ENCODE peak calls at places on chromosomes 4 and X, in nine cellular contexts. Y is activated CD4-positive, alpha-beta memory T cell treated with anti-CD3 and anti-CD28 coated beads, Interleukin-2, amount 10 ng/mL, durations not matched to agents 7 days and 5 days; N is OCI-LY7; S is endodermal cell; M is epithelial cell of esophagus; F is WTC11; P is cardiac muscle cell; V is RPMI8226; B is smooth muscle cell of the brain vasculature. E is an unnamed sample.

GRCh38 chrX:151814767-151815166 is 80.2 kb downstream of the CNGA2 start:
- DNase-seq in B (no peak), F (no peak), S (no peak), M (no peak), V (no peak), Y (no peak), N (no peak), P (no peak), E (no peak)

GRCh38 chr4:98148856-98149255 is 5.6 kb upstream of the STPG2 start:
- DNase-seq in P (no peak), V (no peak), B (no peak), F (no peak), S (no peak), Y (no peak), M (peak; percentile 14), N (no peak), E (no peak)

GRCh38 chrX:47214435-47215077 is 3.9 kb upstream of the CDK16 start:
- DNase-seq in Y (no peak), V (no peak), S (no peak), F (no peak), B (no peak), M (no peak), P (no peak), N (no peak), E (no peak)

GRCh38 chr4:2298548-2298991 is 36.7 kb upstream of the MXD4 start:
- DNase-seq in S (peak; percentile 43), N (no peak), V (no peak), Y (no peak), M (no peak), P (no peak), F (no peak), B (no peak), E (no peak)

GRCh38 chr4:76306882-76307669 is 543 bp downstream of the STBD1 start:
- DNase-seq in P (peak; percentile 74), N (no peak), Y (peak; percentile 42), F (peak; percentile 76), S (peak; percentile 90), M (peak; percentile 66), V (peak; percentile 70), B (no peak), E (peak; percentile 73)

GRCh38 chr4:1737666-1738065 is 16.3 kb downstream of the TACC3 start:
- DNase-seq in B (no peak), M (no peak), Y (no peak), F (no peak), N (no peak), P (no peak), V (no peak), S (no peak), E (no peak)

GRCh38 chr4:185890196-185890595 is 78.2 kb upstream of the SORBS2 start:
- DNase-seq in S (no peak), Y (no peak), P (no peak), V (no peak), F (no peak), N (no peak), B (no peak), M (no peak), E (no peak)

GRCh38 chr4:46844325-46844917 is 64.6 kb downstream of the COX7B2 start:
- DNase-seq in N (peak; percentile 62), V (peak; percentile 35), P (peak; percentile 81), F (peak; percentile 34), M (peak; percentile 56), Y (peak; percentile 35), S (peak; percentile 71), B (peak; percentile 56), E (peak; percentile 56)

GRCh38 chrX:7158468-7158990 is 10.6 kb upstream of the PUDP start:
- DNase-seq in P (no peak), V (no peak), B (no peak), M (no peak), S (peak; percentile 53), N (no peak), Y (no peak), F (no peak), E (peak; percentile 38)

GRCh38 chrX:8254386-8254785 is 83.3 kb upstream of the VCX2 start:
- DNase-seq in N (no peak), M (no peak), B (no peak), V (no peak), P (no peak), S (no peak), Y (no peak), F (no peak), E (no peak)